ENCODE peak calls at places on chromosome 11, in seven cellular contexts. O, C, D, A, L, P and N are unnamed samples.

GRCh38 chr11:103851166-103851651 is 185.2 kb upstream of the DDI1 start:
- DNase-seq in O (peak; percentile 79), C (no peak), D (no peak), A (peak; percentile 19), L (peak; percentile 92), P (no peak), N (peak; percentile 70)

GRCh38 chr11:102955624-102956023 is at the start of gene MMP13:
- DNase-seq in O (peak; percentile 66), C (no peak), D (no peak), A (no peak), L (no peak), P (no peak), N (no peak)

GRCh38 chr11:44379141-44380008 is 69.4 kb upstream of the ALX4 start:
- DNase-seq in O (no peak), C (no peak), D (no peak), A (no peak), L (no peak), P (no peak), N (no peak)

GRCh38 chr11:82864268-82864667 is 36.0 kb downstream of the PRCP start:
- DNase-seq in O (peak; percentile 29), C (peak; percentile 74), D (peak; percentile 69), A (peak; percentile 77), L (peak; percentile 60), P (peak; percentile 66), N (peak; percentile 47)

GRCh38 chr11:13051257-13051656 is 42.1 kb downstream of the RASSF10 start:
- DNase-seq in O (peak; percentile 39), C (no peak), D (no peak), A (no peak), L (no peak), P (peak; percentile 23), N (no peak)

GRCh38 chr11:44290206-44290605 is 19.7 kb downstream of the ALX4 start:
- DNase-seq in O (peak; percentile 26), C (no peak), D (no peak), A (no peak), L (no peak), P (no peak), N (peak; percentile 54)

GRCh38 chr11:46050065-46050464 is 71.2 kb downstream of the PHF21A start:
- DNase-seq in O (peak; percentile 93), C (no peak), D (peak; percentile 68), A (no peak), L (peak; percentile 82), P (no peak), N (peak; percentile 91)

GRCh38 chr11:10862446-10862845 is 4.6 kb upstream of the ZBED5 start:
- DNase-seq in O (no peak), C (no peak), D (no peak), A (no peak), L (no peak), P (no peak), N (no peak)

GRCh38 chr11:17369685-17370243 is 18.2 kb downstream of the NCR3LG1 start:
- DNase-seq in O (no peak), C (no peak), D (no peak), A (no peak), L (no peak), P (no peak), N (no peak)

DNA sequence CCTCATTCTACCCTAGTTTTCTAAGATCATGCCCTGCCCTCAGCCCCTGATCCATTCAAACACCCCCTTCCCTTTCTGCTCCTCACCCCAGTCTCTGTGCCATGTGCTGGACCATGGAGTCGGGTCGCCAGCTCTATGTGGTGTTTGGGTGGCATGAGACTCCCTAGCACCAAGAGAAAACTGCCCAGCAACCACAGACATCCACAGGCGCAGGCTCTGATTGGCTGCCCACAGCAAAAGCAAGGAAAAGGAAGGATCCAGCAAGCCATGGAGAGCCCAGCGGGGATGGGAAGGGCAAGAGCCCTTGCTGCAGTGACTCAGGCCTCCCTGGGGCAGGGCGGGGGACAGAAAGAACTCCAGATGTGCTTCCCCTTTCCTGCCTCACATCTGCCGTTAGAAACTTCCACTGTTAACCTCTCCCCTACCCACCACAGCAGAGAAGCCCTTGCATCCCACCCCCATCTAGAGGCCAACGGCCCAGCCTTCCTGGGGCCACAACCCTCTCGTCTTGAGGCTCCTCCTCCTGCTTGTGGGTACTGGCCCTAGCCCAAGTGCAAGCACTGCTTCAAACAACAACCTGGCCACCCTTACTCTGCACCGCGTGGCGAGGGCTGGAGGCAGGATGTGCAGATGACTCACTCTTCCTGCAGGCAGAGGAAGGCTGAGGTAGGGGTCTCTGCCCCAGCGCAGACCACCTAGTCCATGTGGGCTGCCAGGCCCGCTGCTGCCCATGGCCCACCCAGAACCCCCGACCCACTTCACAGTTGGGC is 9.7 kb upstream of the AHNAK start:
- DNase-seq in O (peak; percentile 92), C (peak; percentile 96), D (peak; percentile 87), A (peak; percentile 95), L (peak; percentile 95), P (peak; percentile 95), N (peak; percentile 95)
- TF ChIP-seq CTCF in O (no peak), C (no peak), D (no peak), A (no peak), L (no peak), P (no peak), N (no peak)

GRCh38 chr11:117229931-117230285 is 2.0 kb downstream of the PCSK7 start:
- DNase-seq in O (no peak), C (no peak), D (no peak), A (no peak), L (no peak), P (no peak), N (no peak)

GRCh38 chr11:117230981-117231636 is 764 bp downstream of the PCSK7 start:
- DNase-seq in O (no peak), C (no peak), D (no peak), A (no peak), L (no peak), P (no peak), N (no peak)

GRCh38 chr11:117229411-117229810 is 2.5 kb downstream of the PCSK7 start:
- DNase-seq in O (no peak), C (no peak), D (no peak), A (no peak), L (no peak), P (no peak), N (no peak)

GRCh38 chr11:117231637-117232021 is 244 bp downstream of the PCSK7 start:
- DNase-seq in O (no peak), C (no peak), D (no peak), A (no peak), L (no peak), P (no peak), N (no peak)

GRCh38 chr11:117230286-117230961 is 1.4 kb downstream of the PCSK7 start:
- DNase-seq in O (peak; percentile 48), C (no peak), D (no peak), A (no peak), L (no peak), P (no peak), N (no peak)
- H3K4me3 ChIP-seq in O (no peak overlapping the region), C (peak overlapping the region; percentile 90), D (no peak overlapping the region), A (no peak overlapping the region), L (peak overlapping the region; percentile 97), P (no peak overlapping the region), N (peak overlapping the region; percentile 76)

GRCh38 chr11:92225563-92226308 is 1.1 kb downstream of the FAT3 start:
- DNase-seq in O (no peak), C (no peak), D (peak; percentile 50), A (no peak), L (no peak), P (no peak), N (peak; percentile 16)
- TF ChIP-seq CTCF in O (peak; percentile 12), C (no peak), D (peak; percentile 41), A (no peak), L (no peak), P (no peak), N (peak; percentile 32)

GRCh38 chr11:35290876-35291275 is 128.5 kb downstream of the SLC1A2 start:
- DNase-seq in O (no peak), C (no peak), D (no peak), A (no peak), L (no peak), P (no peak), N (no peak)
- H3K4me3 ChIP-seq in O (no peak overlapping the region), C (no peak overlapping the region), D (no peak overlapping the region), A (no peak overlapping the region), L (no peak overlapping the region), P (no peak overlapping the region), N (no peak overlapping the region)

DNA sequence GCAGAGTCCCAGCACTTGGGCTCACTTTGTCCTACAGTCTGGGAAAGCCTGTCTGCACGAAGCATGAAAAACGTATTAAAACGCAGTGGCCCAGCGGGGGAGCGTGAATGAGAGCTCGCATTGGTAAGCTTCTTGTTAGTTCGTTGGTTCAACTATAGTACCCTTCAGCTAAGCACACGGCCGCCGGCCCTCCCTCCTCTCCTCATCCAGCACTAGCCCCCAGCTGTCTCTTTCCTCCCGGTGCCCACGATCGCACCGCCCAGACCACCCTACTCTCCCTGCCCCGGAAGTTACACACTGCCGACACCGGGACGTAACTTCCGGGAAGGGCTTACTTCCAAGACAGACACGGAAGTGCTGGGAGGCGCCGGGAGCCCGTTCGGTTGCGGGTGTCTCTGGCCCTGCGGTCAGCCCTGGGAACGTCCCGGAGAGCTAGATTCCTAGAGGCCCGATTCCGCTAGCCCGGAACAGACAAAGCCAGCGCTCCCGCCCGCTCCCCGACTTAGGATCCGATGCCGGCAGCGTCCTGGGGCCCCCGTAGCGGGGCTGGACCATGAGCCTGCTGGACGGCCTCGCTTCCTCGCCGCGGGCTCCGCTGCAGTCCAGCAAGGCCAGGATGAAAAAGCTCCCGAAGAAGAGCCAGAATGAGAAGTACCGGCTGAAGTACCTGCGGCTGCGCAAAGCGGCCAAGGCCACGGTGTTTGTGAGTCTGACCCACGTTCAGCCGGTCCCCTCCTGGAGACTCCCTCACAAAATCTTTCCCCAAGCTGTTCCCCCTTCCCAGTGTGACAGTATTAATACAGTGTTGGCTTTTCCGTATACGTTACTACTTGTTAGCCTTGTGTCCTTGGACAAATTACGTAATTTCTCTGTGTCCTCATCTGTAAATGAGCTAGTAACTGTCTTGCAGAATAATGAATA is at the start of gene TBRG1:
- DNase-seq in O (peak; percentile 94), C (peak; percentile 96), D (peak; percentile 92), A (peak; percentile 86), L (peak; percentile 89), P (peak; percentile 85), N (peak; percentile 91)
- TF ChIP-seq CTCF in O (no peak), C (no peak), D (no peak), A (no peak), L (no peak), P (no peak), N (no peak)

GRCh38 chr11:118202599-118203422 is 22.0 kb downstream of the JAML start:
- DNase-seq in O (no peak), C (no peak), D (peak; percentile 76), A (no peak), L (no peak), P (no peak), N (no peak)
- H3K4me3 ChIP-seq in O (no peak overlapping the region), C (no peak overlapping the region), D (no peak overlapping the region), A (no peak overlapping the region), L (no peak overlapping the region), P (no peak overlapping the region), N (no peak overlapping the region)

DNA sequence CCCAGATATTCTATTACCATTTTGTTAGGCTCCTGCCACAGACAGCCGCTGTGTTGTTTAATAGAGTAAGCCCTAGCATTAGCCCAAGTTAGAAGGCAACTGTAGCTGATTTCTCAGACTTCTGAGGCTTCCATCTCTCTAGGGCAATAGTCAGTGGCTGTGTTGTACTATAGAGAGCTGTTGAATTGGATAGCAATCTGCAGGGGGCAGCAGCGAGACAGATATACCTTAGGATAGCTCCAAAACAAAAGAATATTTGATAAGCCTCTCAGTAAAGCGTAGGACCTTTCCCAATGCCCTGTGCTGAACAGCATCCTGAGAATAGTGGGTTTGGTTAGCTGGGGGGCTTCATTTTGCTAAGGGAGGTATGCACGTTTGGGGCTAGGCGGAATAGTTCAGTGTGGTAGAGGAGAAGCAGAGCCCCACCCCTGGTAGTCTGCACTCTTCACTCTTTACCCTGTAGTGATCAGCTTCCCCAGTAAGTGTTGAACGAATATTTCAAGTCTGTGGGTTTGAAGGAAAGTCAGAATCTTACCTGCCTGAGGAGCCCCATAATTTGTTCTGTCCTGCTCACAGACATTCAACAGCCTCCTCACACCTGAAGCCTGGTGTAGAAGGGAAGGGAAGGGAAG is 515.1 kb downstream of the INSC start:
- DNase-seq in O (no peak), C (no peak), D (peak; percentile 41), A (no peak), L (no peak), P (peak; percentile 33), N (no peak)
- TF ChIP-seq CTCF in O (peak; percentile 6), C (no peak), D (peak; percentile 31), A (no peak), L (peak; percentile 8), P (no peak), N (no peak)